ENCODE peak calls at places on chromosomes 13 and 19, in four cellular contexts. One of them, this sample, is unnamed.

GRCh38 chr13:91817250-91817649 is 418.8 kb downstream of the GPC5 start:
- DNase-seq in H9: no peak
- DNase-seq in COR-L47: peak
- DNase-seq in anterior cingulate cortex: no peak
- DNase-seq in this sample: no peak

GRCh38 chr13:102191951-102192461 is 209.8 kb downstream of the FGF14 start:
- DNase-seq in anterior cingulate cortex: no peak
- DNase-seq in COR-L47: no peak
- DNase-seq in H9: no peak
- DNase-seq in this sample: no peak

GRCh38 chr13:110421696-110422395 is 114.8 kb downstream of the COL4A2 start:
- DNase-seq in H9: no peak
- DNase-seq in anterior cingulate cortex: no peak
- DNase-seq in COR-L47: no peak
- DNase-seq in this sample: no peak

GRCh38 chr13:95154441-95154886 is 146.8 kb downstream of the ABCC4 start:
- DNase-seq in COR-L47: peak
- DNase-seq in H9: no peak
- DNase-seq in anterior cingulate cortex: no peak
- DNase-seq in this sample: no peak

GRCh38 chr13:52800856-52801255 is 47.6 kb downstream of the PCDH8 start:
- DNase-seq in COR-L47: no peak
- DNase-seq in H9: no peak
- DNase-seq in anterior cingulate cortex: no peak
- DNase-seq in this sample: no peak

GRCh38 chr19:50204811-50205675 is 1.6 kb downstream of the MYH14 start:
- DNase-seq in H9: peak
- DNase-seq in COR-L47: no peak
- DNase-seq in anterior cingulate cortex: no peak
- DNase-seq in this sample: no peak

GRCh38 chr13:64753606-64754005 is 2476.5 kb downstream of the PCDH9 start:
- DNase-seq in COR-L47: no peak
- DNase-seq in anterior cingulate cortex: no peak
- DNase-seq in H9: no peak
- DNase-seq in this sample: no peak

GRCh38 chr19:30029721-30030510 is 87.9 kb downstream of the URI1 start:
- DNase-seq in COR-L47: no peak
- DNase-seq in anterior cingulate cortex: no peak
- DNase-seq in H9: no peak
- DNase-seq in this sample: no peak

GRCh38 chr13:61350351-61350750 is 65.3 kb downstream of the PCDH20 start:
- DNase-seq in COR-L47: no peak
- DNase-seq in H9: no peak
- DNase-seq in anterior cingulate cortex: no peak
- DNase-seq in this sample: no peak

GRCh38 chr19:43798546-43799409 is 3.5 kb downstream of the LYPD5 start:
- DNase-seq in anterior cingulate cortex: no peak
- DNase-seq in COR-L47: peak
- DNase-seq in H9: peak
- DNase-seq in this sample: no peak